ENCODE peak calls at places on chromosome 4, in seven cellular contexts. One of them, this sample, is unnamed.

GRCh38 chr4:105990933-105991332 is 95.7 kb downstream of the NPNT start:
- DNase-seq in MCF 10A: peak
- DNase-seq in lower leg skin: peak
- DNase-seq in AG09319: no peak
- DNase-seq in BJ: peak
- DNase-seq in HCT116: peak
- DNase-seq in fibroblast of mammary gland: peak
- DNase-seq in this sample: no peak

GRCh38 chr4:101020956-101021355 is 326.4 kb downstream of the PPP3CA start:
- DNase-seq in MCF 10A: peak
- DNase-seq in lower leg skin: no peak
- DNase-seq in AG09319: no peak
- DNase-seq in BJ: no peak
- DNase-seq in HCT116: peak
- DNase-seq in fibroblast of mammary gland: peak
- DNase-seq in this sample: no peak

GRCh38 chr4:165328708-165329107 is 1.2 kb downstream of the MSMO1 start:
- DNase-seq in MCF 10A: peak
- DNase-seq in lower leg skin: no peak
- DNase-seq in AG09319: no peak
- DNase-seq in BJ: no peak
- DNase-seq in HCT116: no peak
- DNase-seq in fibroblast of mammary gland: peak
- DNase-seq in this sample: no peak

GRCh38 chr4:24952667-24953066 is 39.8 kb upstream of the CCDC149 start:
- DNase-seq in MCF 10A: no peak
- DNase-seq in lower leg skin: no peak
- DNase-seq in AG09319: no peak
- DNase-seq in BJ: no peak
- DNase-seq in HCT116: no peak
- DNase-seq in fibroblast of mammary gland: no peak
- DNase-seq in this sample: no peak

GRCh38 chr4:152166567-152166966 is 369.3 kb downstream of the FBXW7 start:
- DNase-seq in MCF 10A: peak
- DNase-seq in lower leg skin: no peak
- DNase-seq in AG09319: no peak
- DNase-seq in BJ: no peak
- DNase-seq in HCT116: no peak
- DNase-seq in fibroblast of mammary gland: peak
- DNase-seq in this sample: peak

GRCh38 chr4:181967401-181967800 is 275.8 kb upstream of the TENM3 start:
- DNase-seq in MCF 10A: no peak
- DNase-seq in lower leg skin: no peak
- DNase-seq in AG09319: no peak
- DNase-seq in BJ: no peak
- DNase-seq in HCT116: no peak
- DNase-seq in fibroblast of mammary gland: no peak
- DNase-seq in this sample: no peak

GRCh38 chr4:153022233-153022632 is 86.1 kb downstream of the FHDC1 start:
- DNase-seq in MCF 10A: no peak
- DNase-seq in lower leg skin: no peak
- DNase-seq in AG09319: no peak
- DNase-seq in BJ: no peak
- DNase-seq in HCT116: no peak
- DNase-seq in fibroblast of mammary gland: no peak
- DNase-seq in this sample: no peak

GRCh38 chr4:64784125-64784524 is 374.9 kb upstream of the TECRL start:
- DNase-seq in MCF 10A: no peak
- DNase-seq in lower leg skin: no peak
- DNase-seq in AG09319: no peak
- DNase-seq in BJ: no peak
- DNase-seq in HCT116: no peak
- DNase-seq in fibroblast of mammary gland: peak
- DNase-seq in this sample: no peak

GRCh38 chr4:18767921-18768320 is 746.4 kb upstream of the LCORL start:
- DNase-seq in MCF 10A: no peak
- DNase-seq in lower leg skin: no peak
- DNase-seq in AG09319: no peak
- DNase-seq in BJ: no peak
- DNase-seq in HCT116: no peak
- DNase-seq in fibroblast of mammary gland: no peak
- DNase-seq in this sample: no peak

GRCh38 chr4:184450743-184451142 is 23.6 kb downstream of the IRF2 start:
- DNase-seq in MCF 10A: no peak
- DNase-seq in lower leg skin: no peak
- DNase-seq in AG09319: no peak
- DNase-seq in BJ: no peak
- DNase-seq in HCT116: no peak
- DNase-seq in fibroblast of mammary gland: no peak
- DNase-seq in this sample: no peak

GRCh38 chr4:110532901-110533589 is 57.1 kb downstream of the ENPEP start:
- DNase-seq in MCF 10A: no peak
- DNase-seq in lower leg skin: no peak
- DNase-seq in AG09319: no peak
- DNase-seq in BJ: no peak
- DNase-seq in HCT116: no peak
- DNase-seq in fibroblast of mammary gland: no peak
- DNase-seq in this sample: no peak

GRCh38 chr4:158331863-158332262 is 121.6 kb downstream of the TMEM144 start:
- DNase-seq in MCF 10A: no peak
- DNase-seq in lower leg skin: no peak
- DNase-seq in AG09319: no peak
- DNase-seq in BJ: no peak
- DNase-seq in HCT116: no peak
- DNase-seq in fibroblast of mammary gland: no peak
- DNase-seq in this sample: no peak

GRCh38 chr4:102321260-102321991 is 23.9 kb downstream of the SLC39A8 start:
- DNase-seq in MCF 10A: no peak
- DNase-seq in lower leg skin: no peak
- DNase-seq in AG09319: no peak
- DNase-seq in BJ: no peak
- DNase-seq in HCT116: no peak
- DNase-seq in fibroblast of mammary gland: no peak
- DNase-seq in this sample: no peak

DNA sequence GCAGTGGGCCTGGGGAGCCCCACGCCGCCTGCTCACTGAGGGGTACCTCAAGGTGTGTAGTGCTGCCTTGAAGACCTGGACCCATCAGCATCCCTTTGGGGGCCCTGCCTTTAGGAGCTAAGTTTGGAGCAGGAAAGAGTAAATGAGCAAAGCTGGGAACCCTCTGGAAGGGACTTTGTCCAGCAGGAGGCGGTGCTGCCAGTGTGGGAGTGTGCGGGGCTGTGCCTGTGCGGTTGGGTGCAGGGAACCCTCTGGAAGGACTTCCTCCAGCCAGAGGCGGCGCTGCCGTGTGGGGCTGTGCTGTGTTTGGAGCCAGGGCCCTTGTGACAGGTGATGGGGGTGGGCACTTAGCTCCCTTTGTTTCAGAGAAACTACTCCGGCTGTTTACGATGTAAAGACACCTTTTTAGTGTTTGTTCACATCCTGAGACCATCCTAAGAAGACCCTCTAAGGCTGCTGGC is 25.8 kb downstream of the RGS12 start:
- DNase-seq in MCF 10A: no peak
- DNase-seq in lower leg skin: no peak
- DNase-seq in AG09319: no peak
- DNase-seq in BJ: no peak
- DNase-seq in HCT116: no peak
- DNase-seq in fibroblast of mammary gland: no peak
- DNase-seq in this sample: peak
- TF ChIP-seq CTCF in MCF 10A: no peak
- TF ChIP-seq CTCF in lower leg skin: no peak
- TF ChIP-seq CTCF in AG09319: no peak
- TF ChIP-seq CTCF in BJ: peak
- TF ChIP-seq CTCF in HCT116: peak
- TF ChIP-seq CTCF in fibroblast of mammary gland: no peak
- TF ChIP-seq CTCF in this sample: no peak

GRCh38 chr4:123323998-123324397 is 72.6 kb upstream of the SPRY1 start:
- DNase-seq in MCF 10A: no peak
- DNase-seq in lower leg skin: no peak
- DNase-seq in AG09319: no peak
- DNase-seq in BJ: no peak
- DNase-seq in HCT116: no peak
- DNase-seq in fibroblast of mammary gland: no peak
- DNase-seq in this sample: no peak

GRCh38 chr4:123327346-123327745 is 69.2 kb upstream of the SPRY1 start:
- DNase-seq in MCF 10A: no peak
- DNase-seq in lower leg skin: no peak
- DNase-seq in AG09319: no peak
- DNase-seq in BJ: no peak
- DNase-seq in HCT116: no peak
- DNase-seq in fibroblast of mammary gland: no peak
- DNase-seq in this sample: no peak

GRCh38 chr4:123325241-123325681 is 71.3 kb upstream of the SPRY1 start:
- DNase-seq in MCF 10A: no peak
- DNase-seq in lower leg skin: no peak
- DNase-seq in AG09319: no peak
- DNase-seq in BJ: no peak
- DNase-seq in HCT116: no peak
- DNase-seq in fibroblast of mammary gland: no peak
- DNase-seq in this sample: no peak

GRCh38 chr4:123327846-123328447 is 68.6 kb upstream of the SPRY1 start:
- DNase-seq in MCF 10A: no peak
- DNase-seq in lower leg skin: no peak
- DNase-seq in AG09319: no peak
- DNase-seq in BJ: no peak
- DNase-seq in HCT116: no peak
- DNase-seq in fibroblast of mammary gland: no peak
- DNase-seq in this sample: no peak
- TF ChIP-seq CTCF in MCF 10A: no peak
- TF ChIP-seq CTCF in lower leg skin: no peak
- TF ChIP-seq CTCF in AG09319: no peak
- TF ChIP-seq CTCF in BJ: no peak
- TF ChIP-seq CTCF in HCT116: no peak
- TF ChIP-seq CTCF in fibroblast of mammary gland: no peak
- TF ChIP-seq CTCF in this sample: no peak

GRCh38 chr4:7788193-7788592 is 151.5 kb downstream of the AFAP1 start:
- DNase-seq in MCF 10A: no peak
- DNase-seq in lower leg skin: no peak
- DNase-seq in AG09319: no peak
- DNase-seq in BJ: no peak
- DNase-seq in HCT116: no peak
- DNase-seq in fibroblast of mammary gland: no peak
- DNase-seq in this sample: no peak
- TF ChIP-seq CTCF in MCF 10A: no peak
- TF ChIP-seq CTCF in lower leg skin: no peak
- TF ChIP-seq CTCF in AG09319: no peak
- TF ChIP-seq CTCF in BJ: no peak
- TF ChIP-seq CTCF in HCT116: no peak
- TF ChIP-seq CTCF in fibroblast of mammary gland: no peak
- TF ChIP-seq CTCF in this sample: no peak

GRCh38 chr4:143085224-143085623 is 99.5 kb upstream of the USP38 start:
- DNase-seq in MCF 10A: peak
- DNase-seq in lower leg skin: no peak
- DNase-seq in AG09319: no peak
- DNase-seq in BJ: no peak
- DNase-seq in HCT116: no peak
- DNase-seq in fibroblast of mammary gland: no peak
- DNase-seq in this sample: no peak
- TF ChIP-seq CTCF in MCF 10A: peak
- TF ChIP-seq CTCF in lower leg skin: no peak
- TF ChIP-seq CTCF in AG09319: peak
- TF ChIP-seq CTCF in BJ: no peak
- TF ChIP-seq CTCF in HCT116: peak
- TF ChIP-seq CTCF in fibroblast of mammary gland: peak
- TF ChIP-seq CTCF in this sample: peak

GRCh38 chr4:41058426-41058825 is 155.9 kb downstream of the APBB2 start:
- DNase-seq in MCF 10A: no peak
- DNase-seq in lower leg skin: no peak
- DNase-seq in AG09319: no peak
- DNase-seq in BJ: no peak
- DNase-seq in HCT116: no peak
- DNase-seq in fibroblast of mammary gland: no peak
- DNase-seq in this sample: no peak

GRCh38 chr4:41061482-41062185 is 152.7 kb downstream of the APBB2 start:
- DNase-seq in MCF 10A: no peak
- DNase-seq in lower leg skin: no peak
- DNase-seq in AG09319: no peak
- DNase-seq in BJ: no peak
- DNase-seq in HCT116: no peak
- DNase-seq in fibroblast of mammary gland: peak
- DNase-seq in this sample: no peak

GRCh38 chr4:41064953-41065352 is 149.4 kb downstream of the APBB2 start:
- DNase-seq in MCF 10A: no peak
- DNase-seq in lower leg skin: no peak
- DNase-seq in AG09319: no peak
- DNase-seq in BJ: no peak
- DNase-seq in HCT116: no peak
- DNase-seq in fibroblast of mammary gland: no peak
- DNase-seq in this sample: no peak

GRCh38 chr4:41057456-41057855 is 156.9 kb downstream of the APBB2 start:
- DNase-seq in MCF 10A: no peak
- DNase-seq in lower leg skin: no peak
- DNase-seq in AG09319: peak
- DNase-seq in BJ: peak
- DNase-seq in HCT116: no peak
- DNase-seq in fibroblast of mammary gland: peak
- DNase-seq in this sample: no peak

GRCh38 chr4:41060352-41061318 is 153.7 kb downstream of the APBB2 start:
- DNase-seq in MCF 10A: no peak
- DNase-seq in lower leg skin: peak
- DNase-seq in AG09319: no peak
- DNase-seq in BJ: no peak
- DNase-seq in HCT116: no peak
- DNase-seq in fibroblast of mammary gland: peak
- DNase-seq in this sample: no peak
- TF ChIP-seq CTCF in MCF 10A: no peak
- TF ChIP-seq CTCF in lower leg skin: no peak
- TF ChIP-seq CTCF in AG09319: no peak
- TF ChIP-seq CTCF in BJ: peak
- TF ChIP-seq CTCF in HCT116: no peak
- TF ChIP-seq CTCF in fibroblast of mammary gland: peak
- TF ChIP-seq CTCF in this sample: no peak

GRCh38 chr4:98653006-98653405 is 5.4 kb downstream of the TSPAN5 start:
- DNase-seq in MCF 10A: peak
- DNase-seq in lower leg skin: no peak
- DNase-seq in AG09319: peak
- DNase-seq in BJ: no peak
- DNase-seq in HCT116: no peak
- DNase-seq in fibroblast of mammary gland: peak
- DNase-seq in this sample: no peak
- TF ChIP-seq CTCF in MCF 10A: no peak
- TF ChIP-seq CTCF in lower leg skin: no peak
- TF ChIP-seq CTCF in AG09319: no peak
- TF ChIP-seq CTCF in BJ: no peak
- TF ChIP-seq CTCF in HCT116: no peak
- TF ChIP-seq CTCF in fibroblast of mammary gland: no peak
- TF ChIP-seq CTCF in this sample: no peak

This sample was measured in mesothelial cell of epicardium.